ENCODE peak calls at places on chromosomes 5 and 9, in seven cellular contexts. S is Caco-2; O is activated gamma-delta T cell; M is naive thymus-derived CD8-positive, alpha-beta T cell; N is A673; E is colonic mucosa; A is stimulated activated CD4-positive, alpha-beta T cell treated with anti-CD3 and anti-CD28 coated beads, Interleukin-4, amount 100 ng/mL, for 4 hours. U is an unnamed sample.

GRCh38 chr9:102405218-102405867 is 589.8 kb upstream of the CYLC2 start:
- DNase-seq in O (no peak), M (no peak), S (no peak), A (no peak), N (no peak), E (no peak), U (no peak)

GRCh38 chr5:98775962-98776687 is 2.7 kb downstream of the RGMB start:
- DNase-seq in N (no peak), E (no peak), S (no peak), O (no peak), M (no peak), A (no peak), U (no peak)

GRCh38 chr9:13282998-13283397 is 3.5 kb upstream of the MPDZ start:
- DNase-seq in S (no peak), M (no peak), A (no peak), N (no peak), O (no peak), E (no peak), U (no peak)

GRCh38 chr5:98606961-98607360 is 166.5 kb upstream of the RGMB start:
- DNase-seq in S (no peak), E (no peak), M (no peak), A (no peak), N (no peak), O (no peak), U (no peak)

GRCh38 chr9:109317979-109318671 is 2.7 kb downstream of the EPB41L4B start:
- DNase-seq in O (no peak), N (no peak), A (no peak), E (no peak), S (no peak), M (no peak), U (no peak)

GRCh38 chr5:179131886-179132585 is 71.9 kb downstream of the ZNF354C start:
- DNase-seq in S (no peak), A (no peak), N (no peak), O (no peak), E (no peak), M (no peak), U (no peak)

GRCh38 chr9:117704024-117704575 is at the start of gene TLR4:
- DNase-seq in A (no peak), N (no peak), O (no peak), E (peak), M (no peak), S (no peak), U (no peak)

GRCh38 chr5:88826959-88827585 is 55.9 kb downstream of the MEF2C start:
- DNase-seq in N (no peak), E (peak), M (no peak), O (no peak), S (no peak), A (no peak), U (no peak)

GRCh38 chr5:33793836-33794549 is 97.8 kb downstream of the ADAMTS12 start:
- DNase-seq in A (no peak), N (no peak), M (no peak), S (no peak), E (no peak), O (no peak), U (no peak)

GRCh38 chr9:131605770-131606590 is 60.7 kb downstream of the PRRT1B start:
- DNase-seq in M (no peak), N (no peak), S (peak), O (no peak), E (no peak), A (no peak), U (no peak)

GRCh38 chr5:169650701-169651331 is 13.7 kb downstream of the DOCK2 start:
- DNase-seq in N (no peak), E (no peak), M (no peak), S (no peak), O (no peak), A (no peak), U (no peak)

GRCh38 chr9:88076286-88077070 is 61.8 kb downstream of the SPATA31C2 start:
- DNase-seq in S (peak), N (peak), A (peak), M (peak), E (peak), O (no peak), U (peak)

GRCh38 chr5:172179032-172179989 is 8.7 kb downstream of the STK10 start:
- DNase-seq in E (peak), N (no peak), M (peak), A (no peak), O (peak), S (no peak), U (peak)

GRCh38 chr5:65338606-65339151 is 143.0 kb downstream of the ADAMTS6 start:
- DNase-seq in A (no peak), M (no peak), E (no peak), O (no peak), S (no peak), N (no peak), U (no peak)

GRCh38 chr9:32483343-32483742 is 42.7 kb downstream of the RIGI start:
- DNase-seq in A (no peak), O (no peak), S (no peak), M (no peak), E (no peak), N (no peak), U (no peak)

GRCh38 chr5:20248102-20248501 is 260.1 kb upstream of the CDH18 start:
- DNase-seq in A (no peak), S (no peak), E (no peak), M (no peak), O (no peak), N (no peak), U (no peak)

GRCh38 chr9:15543033-15543791 is 9.6 kb upstream of the CCDC171 start:
- DNase-seq in A (no peak), M (no peak), O (no peak), N (no peak), S (no peak), E (no peak), U (no peak)

GRCh38 chr9:102185962-102186361 is 447.5 kb upstream of the GRIN3A start:
- DNase-seq in S (no peak), A (no peak), E (no peak), N (no peak), M (no peak), O (no peak), U (no peak)

GRCh38 chr5:168883253-168883880 is 304.2 kb upstream of the PANK3 start:
- DNase-seq in A (no peak), M (no peak), E (no peak), O (no peak), S (no peak), N (no peak), U (no peak)

GRCh38 chr9:91903126-91903911 is 46.7 kb downstream of the ROR2 start:
- DNase-seq in E (no peak), N (no peak), A (no peak), S (no peak), O (no peak), M (no peak), U (no peak)

GRCh38 chr9:112308576-112308975 is 24.8 kb downstream of the PTBP3 start:
- DNase-seq in A (no peak), S (peak), N (peak), E (no peak), O (no peak), M (no peak), U (no peak)

GRCh38 chr5:69512740-69513260 is 20.2 kb downstream of the OCLN start:
- DNase-seq in N (no peak), O (no peak), M (no peak), A (no peak), S (no peak), E (no peak), U (no peak)

GRCh38 chr9:127557466-127557869 is 54.6 kb upstream of the STXBP1 start:
- DNase-seq in E (no peak), M (no peak), N (peak), O (no peak), S (no peak), A (no peak), U (no peak)

GRCh38 chr5:172574845-172575170 is 66.3 kb upstream of the NEURL1B start:
- DNase-seq in E (no peak), M (no peak), N (no peak), S (no peak), O (no peak), A (no peak), U (no peak)

GRCh38 chr9:21919377-21920362 is 74.5 kb downstream of the CDKN2A start:
- DNase-seq in O (no peak), N (no peak), S (no peak), A (no peak), M (no peak), E (peak), U (no peak)

GRCh38 chr5:68027519-68027918 is 188.0 kb upstream of the PIK3R1 start:
- DNase-seq in M (no peak), O (no peak), E (no peak), S (no peak), A (no peak), N (peak), U (no peak)

GRCh38 chr5:176533390-176533789 is 3.8 kb downstream of the RNF44 start:
- DNase-seq in N (peak), E (no peak), A (no peak), O (no peak), M (no peak), S (no peak), U (no peak)